ENCODE peak calls at places on chromosomes 16 and 17, in ten cellular contexts. W, P, C, F, B, G, L, H, Y and N are unnamed samples.

GRCh38 chr17:65243838-65244237 is 106.7 kb downstream of the RGS9 start:
- DNase-seq in W (no peak), B (no peak), C (no peak), P (no peak), Y (no peak), L (no peak), F (peak; percentile 72), H (no peak), G (no peak), N (no peak)

GRCh38 chr16:66588981-66589713 is 9.9 kb downstream of the CMTM2 start:
- DNase-seq in G (no peak), F (no peak), W (no peak), H (no peak), Y (peak; percentile 42), C (no peak), P (peak; percentile 55), L (peak; percentile 50), B (peak; percentile 71), N (no peak)

GRCh38 chr17:57016764-57017116 is 38.8 kb downstream of the SCPEP1 start:
- DNase-seq in P (no peak), Y (no peak), F (peak; percentile 82), L (no peak), W (no peak), B (no peak), C (no peak), H (no peak), G (no peak), N (no peak)

GRCh38 chr16:84341533-84342295 is 26.6 kb upstream of the ATP2C2 start:
- DNase-seq in B (no peak), G (no peak), W (no peak), C (no peak), Y (no peak), P (no peak), L (peak; percentile 35), H (no peak), F (no peak), N (no peak)

GRCh38 chr16:1773703-1774455 is 945 bp upstream of the MRPS34 start:
- DNase-seq in B (no peak), Y (no peak), P (no peak), G (no peak), F (peak; percentile 51), W (no peak), H (no peak), C (no peak), L (no peak), N (peak; percentile 15)

GRCh38 chr17:80768936-80769335 is 222.7 kb upstream of the CHMP6 start:
- DNase-seq in F (no peak), P (no peak), L (no peak), B (peak; percentile 60), G (no peak), Y (no peak), W (no peak), C (no peak), H (no peak), N (no peak)

GRCh38 chr17:603405-604193 is 111.0 kb downstream of the VPS53 start:
- DNase-seq in P (no peak), W (no peak), H (no peak), C (no peak), L (no peak), G (no peak), F (no peak), Y (no peak), B (no peak), N (no peak)

GRCh38 chr17:41547921-41548843 is 20.1 kb upstream of the KRT19 start:
- DNase-seq in G (peak; percentile 89), H (no peak), W (peak; percentile 89), L (no peak), B (peak; percentile 70), F (peak; percentile 100), C (no peak), P (no peak), Y (peak; percentile 96), N (peak; percentile 96)

GRCh38 chr16:81531415-81531814 is 86.8 kb downstream of the CMIP start:
- DNase-seq in P (no peak), G (peak; percentile 18), C (no peak), W (no peak), Y (no peak), B (no peak), H (no peak), L (no peak), F (no peak), N (no peak)

GRCh38 chr16:79601092-79601977 is 798 bp upstream of the MAF start:
- DNase-seq in G (peak; percentile 79), L (no peak), H (no peak), W (no peak), B (peak; percentile 83), C (peak; percentile 67), F (peak; percentile 34), Y (peak; percentile 19), P (peak; percentile 72), N (no peak)

GRCh38 chr16:47528431-47528830 is 67.3 kb downstream of the PHKB start:
- DNase-seq in B (no peak), P (no peak), Y (no peak), C (no peak), W (no peak), G (no peak), H (no peak), L (no peak), F (peak; percentile 55), N (no peak)

GRCh38 chr17:41298458-41299135 is 4.1 kb downstream of the KRTAP29-1 start:
- DNase-seq in C (no peak), H (no peak), F (no peak), G (no peak), W (no peak), Y (no peak), L (no peak), B (no peak), P (no peak), N (no peak)

GRCh38 chr17:48628641-48629410 is 2.7 kb upstream of the HOXB9 start:
- DNase-seq in C (no peak), F (no peak), H (no peak), G (no peak), L (no peak), Y (no peak), W (no peak), B (no peak), P (no peak), N (no peak)

GRCh38 chr17:59618894-59619312 is 792 bp upstream of the CLTC start:
- DNase-seq in H (no peak), G (no peak), L (peak; percentile 95), P (peak; percentile 87), F (no peak), Y (peak; percentile 87), C (no peak), W (no peak), B (no peak), N (no peak)

GRCh38 chr16:67399218-67399733 is 6.0 kb upstream of the TPPP3 start:
- DNase-seq in B (no peak), C (no peak), G (peak; percentile 78), L (peak; percentile 72), Y (peak; percentile 52), W (no peak), F (peak; percentile 32), H (no peak), P (no peak), N (no peak)

GRCh38 chr17:4394208-4395110 is 28.0 kb upstream of the UBE2G1 start:
- DNase-seq in H (no peak), F (no peak), Y (no peak), B (no peak), C (no peak), W (no peak), G (no peak), L (no peak), P (no peak), N (no peak)
- H3K4me3 ChIP-seq in H (peak overlapping the region; percentile 14), F (no peak overlapping the region), Y (no peak overlapping the region), B (no peak overlapping the region), C (no peak overlapping the region), W (no peak overlapping the region), G (no peak overlapping the region), L (no peak overlapping the region), P (peak overlapping the region; percentile 45), N (no peak overlapping the region)

DNA sequence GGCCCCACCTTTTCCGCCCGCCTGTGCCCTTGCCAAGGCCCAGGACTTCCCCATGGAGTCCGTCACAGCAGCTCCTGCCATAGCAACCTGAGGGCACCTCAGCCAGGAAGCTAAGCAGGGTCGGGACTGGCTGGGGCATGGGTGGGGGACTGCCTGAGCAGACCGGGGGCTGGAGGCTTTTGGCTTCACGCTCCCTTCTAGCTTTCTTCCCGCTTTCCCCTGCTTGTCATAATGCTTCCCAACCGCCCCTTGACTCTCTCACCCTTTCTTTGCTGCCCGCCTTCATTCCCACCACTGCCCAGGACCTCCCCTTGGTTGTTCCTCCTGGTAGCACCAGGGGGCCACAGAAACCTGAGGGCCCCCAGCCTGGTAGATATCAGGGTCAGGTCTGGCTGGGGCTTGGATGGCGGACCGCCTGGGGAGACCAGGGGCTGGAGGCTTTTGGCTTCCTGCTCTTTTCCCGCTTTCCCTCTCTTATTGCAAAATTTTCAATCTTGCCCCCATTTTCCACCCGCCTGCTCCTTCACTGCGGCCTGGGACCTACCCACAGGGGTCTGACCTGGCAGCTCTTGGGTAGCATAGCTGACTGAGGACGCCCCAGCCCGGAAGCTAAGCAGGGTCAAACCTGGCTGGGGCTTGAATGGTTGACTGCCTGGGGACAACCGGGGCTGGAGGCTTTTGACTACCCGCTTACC is 2287.7 kb downstream of the TP53TG3F start:
- DNase-seq in H (peak; percentile 61), P (no peak), G (no peak), C (no peak), Y (no peak), B (no peak), W (no peak), L (no peak), F (no peak), N (no peak)
- H3K9me3 ChIP-seq in H (peaks cover 19% of the 10 kb centered on the region), P (peaks cover 100% of the 10 kb centered on the region), G (no peaks in the 10 kb centered on the region), C (peaks cover 7% of the 10 kb centered on the region), Y (no peaks in the 10 kb centered on the region), B (peaks cover 40% of the 10 kb centered on the region), W (peaks cover 73% of the 10 kb centered on the region), L (no peaks in the 10 kb centered on the region), F (no peaks in the 10 kb centered on the region), N (no peaks in the 10 kb centered on the region)

DNA sequence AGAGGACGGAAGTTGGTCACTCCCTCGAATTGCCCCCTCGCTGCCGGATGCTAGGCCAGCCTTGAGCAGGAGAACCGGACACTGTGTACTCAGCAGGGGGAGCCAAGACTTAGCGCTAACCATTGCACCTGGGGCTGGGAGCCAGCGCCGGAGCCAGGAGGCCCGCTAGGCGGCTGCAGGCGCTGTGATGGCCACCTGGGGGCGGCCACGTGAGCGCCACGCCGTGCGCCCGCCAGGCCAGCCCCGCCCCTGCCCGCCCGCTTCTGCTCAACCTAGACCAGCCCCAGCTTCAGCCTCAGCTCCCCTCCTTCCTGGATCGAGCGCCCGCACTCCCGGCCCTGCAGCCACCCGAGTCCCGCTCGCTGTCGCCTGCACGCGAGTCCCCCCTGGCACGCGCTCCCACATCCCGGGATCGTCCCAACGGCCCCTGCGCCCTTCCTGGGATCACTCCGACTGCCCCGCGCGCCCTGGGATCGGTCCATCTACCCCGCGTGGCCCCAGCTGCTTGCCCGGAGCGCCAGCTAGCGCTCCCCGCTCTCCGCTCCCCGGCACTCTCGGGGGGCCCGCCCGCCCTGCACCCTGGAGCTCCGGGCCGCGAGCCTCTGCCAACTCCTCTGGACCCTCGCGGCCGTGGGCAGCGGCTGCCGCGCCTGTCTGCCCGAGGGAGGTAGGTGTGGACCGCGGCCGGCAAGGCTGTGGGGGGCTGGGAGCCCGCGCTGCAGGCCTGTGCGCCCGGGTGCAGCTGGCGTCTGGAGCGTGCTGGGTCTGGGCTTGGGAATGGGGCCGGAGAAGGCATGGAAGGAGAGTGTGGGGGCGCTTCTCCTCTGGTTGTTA is at the start of gene EEF2K:
- DNase-seq in C (peak; percentile 94), P (peak; percentile 93), F (peak; percentile 95), Y (peak; percentile 98), B (peak; percentile 98), L (peak; percentile 96), W (peak; percentile 86), G (peak; percentile 96), H (peak; percentile 96), N (peak; percentile 94)
- TF ChIP-seq CTCF in C (peak; percentile 94), P (peak; percentile 96), F (peak; percentile 60), Y (peak; percentile 87), B (peak; percentile 80), L (peak; percentile 90), W (peak; percentile 63), G (peak; percentile 97), H (peak; percentile 68), N (peak; percentile 68)

GRCh38 chr17:79341816-79342215 is 267.2 kb downstream of the ENGASE start:
- DNase-seq in F (no peak), G (no peak), B (no peak), C (no peak), P (no peak), W (no peak), H (no peak), Y (no peak), L (no peak), N (no peak)
- H3K4me3 ChIP-seq in F (no peak overlapping the region), G (no peak overlapping the region), B (no peak overlapping the region), C (no peak overlapping the region), P (no peak overlapping the region), W (no peak overlapping the region), H (no peak overlapping the region), Y (no peak overlapping the region), L (no peak overlapping the region), N (no peak overlapping the region)